ENCODE peak calls at places on chromosome 4, in eight cellular contexts. X is PC-9, G is transverse colon, B is A549, Z is GM23248, J is heart left ventricle, N is cardiac muscle cell, P is RWPE1. S is an unnamed sample.

GRCh38 chr4:110787109-110787508 is 164.2 kb upstream of the PITX2 start:
- DNase-seq in X (no peak), G (no peak), B (no peak), Z (peak), J (no peak), N (no peak), P (no peak), S (no peak)

GRCh38 chr4:7761720-7762119 is 177.9 kb downstream of the AFAP1 start:
- DNase-seq in X (peak), G (peak), B (peak), Z (peak), J (peak), N (peak), P (peak), S (peak)

GRCh38 chr4:82885410-82885809 is 5.5 kb downstream of the SEC31A start:
- DNase-seq in X (no peak), G (no peak), B (no peak), Z (peak), J (no peak), N (no peak), P (no peak), S (no peak)

GRCh38 chr4:140628016-140628415 is 59.3 kb upstream of the UCP1 start:
- DNase-seq in X (no peak), G (no peak), B (no peak), Z (no peak), J (no peak), N (no peak), P (peak), S (no peak)

GRCh38 chr4:56958111-56958517 is 19.3 kb downstream of the NOA1 start:
- DNase-seq in X (no peak), G (peak), B (no peak), Z (peak), J (peak), N (no peak), P (peak), S (peak)

GRCh38 chr4:98148856-98149255 is 5.6 kb upstream of the STPG2 start:
- DNase-seq in X (no peak), G (no peak), B (no peak), Z (no peak), J (no peak), N (no peak), P (no peak), S (no peak)

GRCh38 chr4:88705805-88706518 is 8.3 kb upstream of the NAP1L5 start:
- DNase-seq in X (no peak), G (no peak), B (no peak), Z (peak), J (no peak), N (no peak), P (no peak), S (no peak)

GRCh38 chr4:90220453-90220852 is 93.3 kb downstream of the CCSER1 start:
- DNase-seq in X (no peak), G (no peak), B (no peak), Z (no peak), J (no peak), N (no peak), P (no peak), S (no peak)

GRCh38 chr4:52657630-52658501 is 1.2 kb downstream of the USP46 start:
- DNase-seq in X (peak), G (no peak), B (no peak), Z (peak), J (no peak), N (peak), P (no peak), S (no peak)

GRCh38 chr4:138892483-138893386 is 122.8 kb upstream of the NOCT start:
- DNase-seq in X (no peak), G (no peak), B (no peak), Z (peak), J (no peak), N (no peak), P (no peak), S (no peak)

GRCh38 chr4:141642711-141643110 is 6.3 kb downstream of the IL15 start:
- DNase-seq in X (no peak), G (no peak), B (no peak), Z (no peak), J (no peak), N (no peak), P (peak), S (no peak)

DNA sequence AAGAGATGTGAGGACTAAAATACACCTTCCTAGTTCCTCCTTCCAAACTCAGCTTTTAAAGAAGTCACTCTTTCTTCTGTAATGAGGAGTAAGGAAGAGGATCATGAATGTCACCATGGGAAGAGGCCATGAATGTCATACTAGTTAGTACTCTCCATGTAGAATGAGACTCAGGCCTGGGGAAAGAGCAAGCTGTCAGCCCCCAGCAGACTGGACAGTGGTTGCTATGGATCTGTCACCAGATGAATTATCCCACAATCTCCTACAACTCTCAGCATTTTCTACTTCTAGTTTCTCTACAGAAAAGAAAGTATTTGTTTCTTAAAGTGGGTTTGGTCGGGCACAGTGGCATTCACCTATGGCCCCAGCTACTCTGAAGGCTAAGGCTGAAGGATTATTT is 57.1 kb upstream of the PRDM8 start:
- DNase-seq in X (no peak), G (no peak), B (no peak), Z (no peak), J (no peak), N (no peak), P (no peak), S (no peak)
- H3K27ac ChIP-seq in X (no peak), G (no peak), B (no peak), Z (no peak), J (peak), N (no peak), P (no peak), S (no peak)

DNA sequence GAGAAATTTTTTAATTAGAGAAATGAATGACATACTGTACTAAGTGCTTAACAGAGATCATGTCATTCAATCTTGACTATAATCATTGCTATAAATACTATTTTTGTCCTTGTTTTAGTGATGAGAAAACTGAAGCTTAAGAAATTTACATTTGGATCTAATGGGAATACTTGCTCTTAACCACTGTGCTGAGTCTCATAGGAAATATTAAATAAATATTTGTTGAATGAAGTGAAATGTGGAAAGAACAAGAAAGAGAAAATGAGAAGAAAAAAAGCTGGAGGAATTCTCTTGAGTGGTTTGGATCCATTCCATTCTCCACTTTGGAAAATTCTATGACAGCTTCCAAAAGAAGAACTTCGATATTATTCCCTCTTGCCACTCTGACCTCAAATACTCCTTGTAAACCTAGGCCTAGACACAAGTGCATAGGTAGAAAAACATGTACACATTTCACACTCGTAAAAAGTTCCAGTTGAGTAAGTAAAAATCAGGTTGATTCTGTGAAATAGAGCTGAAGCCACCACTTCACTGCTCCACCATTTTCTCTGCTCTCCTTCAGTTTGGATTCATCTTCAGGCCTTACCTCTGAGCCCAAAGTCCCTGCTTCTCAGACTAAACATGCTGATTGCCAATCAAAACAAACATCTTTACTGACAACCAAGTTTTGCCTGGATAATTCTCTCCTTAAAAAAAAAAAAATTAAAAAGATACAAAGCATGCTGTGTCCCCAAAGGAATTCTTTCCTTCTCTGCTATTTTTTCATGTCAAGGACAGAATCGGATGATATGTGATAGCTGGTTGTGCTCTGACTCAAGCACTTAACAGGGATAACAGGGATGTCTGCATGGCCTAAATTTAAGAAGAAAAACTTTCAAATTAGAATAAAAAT is 421.1 kb upstream of the INTU start:
- DNase-seq in X (no peak), G (no peak), B (no peak), Z (no peak), J (no peak), N (no peak), P (no peak), S (no peak)
- H3K27ac ChIP-seq in X (no peak), G (no peak), B (no peak), Z (no peak), J (peak), N (no peak), P (no peak), S (no peak)

GRCh38 chr4:125398263-125398662 is 83.5 kb downstream of the FAT4 start:
- DNase-seq in X (no peak), G (no peak), B (no peak), Z (no peak), J (no peak), N (no peak), P (no peak), S (no peak)
- H3K27ac ChIP-seq in X (no peak), G (no peak), B (no peak), Z (no peak), J (peak), N (no peak), P (no peak), S (no peak)

GRCh38 chr4:125313497-125313896 is 1.3 kb upstream of the FAT4 start:
- DNase-seq in X (peak), G (no peak), B (peak), Z (peak), J (no peak), N (peak), P (peak), S (no peak)
- H3K27ac ChIP-seq in X (no peak), G (peak), B (no peak), Z (peak), J (peak), N (no peak), P (no peak), S (no peak)

GRCh38 chr4:164876680-164877324 is at the start of gene APELA:
- DNase-seq in X (no peak), G (no peak), B (no peak), Z (no peak), J (no peak), N (peak), P (no peak), S (no peak)
- H3K27ac ChIP-seq in X (no peak), G (no peak), B (no peak), Z (no peak), J (no peak), N (peak), P (no peak), S (no peak)

S was measured in aorta.